ENCODE peak calls at places on chromosomes 4 and X, in ten cellular contexts. A is heart left ventricle, X is body of pancreas, M is A549, R is suprapubic skin, W is right lobe of liver, O is breast epithelium, D is HCT116, Y is IMR-90, Z is gastrocnemius medialis. J is an unnamed sample. For H3K9me3 and H3K4me1, the result is how much of the 10 kb centered on the place peaks cover.

GRCh38 chr4:98745372-98745771 is 87.0 kb upstream of the TSPAN5 start:
- DNase-seq in A (no peak), X (peak), M (no peak), R (no peak), W (peak), O (no peak), D (no peak), Y (peak), Z (no peak), J (no peak)

GRCh38 chr4:169723207-169723606 is 34.5 kb downstream of the HPF1 start:
- DNase-seq in A (no peak), X (peak), M (no peak), R (no peak), W (no peak), O (no peak), D (no peak), Y (no peak), Z (no peak), J (no peak)

GRCh38 chr4:22512306-22512705 is 3.6 kb downstream of the ADGRA3 start:
- DNase-seq in A (no peak), X (no peak), M (no peak), R (no peak), W (no peak), O (no peak), D (no peak), Y (peak), Z (no peak), J (no peak)

GRCh38 chrX:129523076-129524055 is at the start of gene SMARCA1:
- DNase-seq in A (peak), X (peak), M (peak), R (peak), W (peak), O (peak), D (peak), Y (peak), Z (no peak), J (peak)

GRCh38 chr4:139735381-139736256 is 70.0 kb downstream of the MGST2 start:
- DNase-seq in A (peak), X (peak), M (no peak), R (no peak), W (no peak), O (no peak), D (no peak), Y (no peak), Z (no peak), J (peak)

GRCh38 chrX:127577884-127578283 is 474.3 kb downstream of the ACTRT1 start:
- DNase-seq in A (no peak), X (no peak), M (no peak), R (no peak), W (no peak), O (no peak), D (no peak), Y (no peak), Z (no peak), J (no peak)

GRCh38 chrX:51766546-51766945 is 23.3 kb downstream of the GSPT2 start:
- DNase-seq in A (no peak), X (no peak), M (no peak), R (no peak), W (no peak), O (no peak), D (no peak), Y (no peak), Z (no peak), J (no peak)

GRCh38 chr4:94934201-94934600 is 176.4 kb downstream of the BMPR1B start:
- DNase-seq in A (no peak), X (no peak), M (no peak), R (no peak), W (no peak), O (no peak), D (no peak), Y (peak), Z (no peak), J (no peak)

GRCh38 chr4:53987761-53988171 is 76.6 kb downstream of the CHIC2 start:
- DNase-seq in A (no peak), X (no peak), M (no peak), R (no peak), W (no peak), O (no peak), D (peak), Y (peak), Z (no peak), J (no peak)

GRCh38 chrX:13266641-13267420 is 53.0 kb downstream of the ATXN3L start:
- DNase-seq in A (no peak), X (no peak), M (no peak), R (no peak), W (no peak), O (no peak), D (no peak), Y (peak), Z (no peak), J (no peak)

GRCh38 chr4:88411491-88412101 is 32.9 kb downstream of the HERC6 start:
- DNase-seq in A (no peak), X (no peak), M (no peak), R (no peak), W (no peak), O (no peak), D (no peak), Y (no peak), Z (no peak), J (no peak)

GRCh38 chrX:111823068-111823467 is 52.9 kb upstream of the TRPC5OS start:
- DNase-seq in A (no peak), X (peak), M (peak), R (no peak), W (no peak), O (no peak), D (no peak), Y (peak), Z (no peak), J (no peak)

GRCh38 chr4:125191252-125191651 is 123.5 kb upstream of the FAT4 start:
- DNase-seq in A (no peak), X (no peak), M (no peak), R (no peak), W (no peak), O (no peak), D (no peak), Y (peak), Z (no peak), J (no peak)

GRCh38 chr4:3836802-3837601 is 70.8 kb downstream of the ADRA2C start:
- DNase-seq in A (peak), X (no peak), M (no peak), R (no peak), W (no peak), O (no peak), D (peak), Y (no peak), Z (no peak), J (no peak)

GRCh38 chr4:17550549-17550948 is 26.4 kb upstream of the LAP3 start:
- DNase-seq in A (no peak), X (no peak), M (no peak), R (no peak), W (no peak), O (no peak), D (no peak), Y (no peak), Z (no peak), J (no peak)

GRCh38 chr4:169225058-169225751 is 45.6 kb downstream of the SH3RF1 start:
- DNase-seq in A (no peak), X (no peak), M (peak), R (no peak), W (no peak), O (no peak), D (peak), Y (peak), Z (no peak), J (no peak)

GRCh38 chr4:15476396-15476795 is 6.7 kb downstream of the CC2D2A start:
- DNase-seq in A (no peak), X (no peak), M (no peak), R (no peak), W (no peak), O (no peak), D (no peak), Y (no peak), Z (no peak), J (no peak)

DNA sequence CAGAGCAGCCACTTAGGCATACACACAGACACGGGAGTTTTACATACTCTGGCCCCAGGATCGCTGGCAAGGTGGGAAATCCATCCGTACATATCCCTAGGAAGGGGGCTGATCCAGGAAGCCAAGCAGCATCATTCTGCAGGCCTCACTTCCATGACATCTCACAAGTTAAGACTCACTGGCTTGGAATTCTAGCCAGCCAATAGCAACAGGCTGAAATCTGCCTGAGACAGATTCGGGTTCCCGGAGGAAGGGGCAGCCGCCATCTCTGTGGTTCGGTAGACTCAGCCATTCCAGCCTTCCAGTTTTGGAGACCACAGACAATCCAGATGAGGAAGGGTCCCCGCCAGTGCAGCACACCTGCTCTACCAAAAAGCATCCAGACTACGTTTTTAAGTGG is 31.3 kb downstream of the SOWAHB start:
- DNase-seq in A (no peak), X (no peak), M (no peak), R (no peak), W (no peak), O (no peak), D (no peak), Y (peak), Z (no peak), J (no peak)
- TF ChIP-seq POLR2A in A (no peak), X (no peak), M (no peak), R (no peak), W (no peak), O (no peak), D (no peak), Y (no peak), Z (no peak), J (no peak)

GRCh38 chr4:833731-834367 is 7.9 kb upstream of the CPLX1 start:
- DNase-seq in A (no peak), X (no peak), M (no peak), R (no peak), W (no peak), O (no peak), D (no peak), Y (no peak), Z (no peak), J (no peak)

GRCh38 chr4:836781-837301 is 10.9 kb upstream of the CPLX1 start:
- DNase-seq in A (no peak), X (peak), M (no peak), R (no peak), W (no peak), O (no peak), D (no peak), Y (no peak), Z (no peak), J (no peak)

GRCh38 chr4:836003-836511 is 10.1 kb upstream of the CPLX1 start:
- DNase-seq in A (no peak), X (no peak), M (no peak), R (no peak), W (no peak), O (no peak), D (no peak), Y (no peak), Z (no peak), J (no peak)

GRCh38 chr4:834368-835147 is 8.6 kb upstream of the CPLX1 start:
- DNase-seq in A (peak), X (no peak), M (no peak), R (no peak), W (no peak), O (no peak), D (no peak), Y (no peak), Z (no peak), J (no peak)

GRCh38 chr4:835148-836002 is 9.4 kb upstream of the CPLX1 start:
- DNase-seq in A (peak), X (peak), M (no peak), R (no peak), W (no peak), O (no peak), D (no peak), Y (no peak), Z (no peak), J (no peak)
- H3K9me3 ChIP-seq in A (under half), X (under half), M (under half), R (under half), W (under half), O (under half), D (under half), Y (under half), Z (under half), J (under half)

DNA sequence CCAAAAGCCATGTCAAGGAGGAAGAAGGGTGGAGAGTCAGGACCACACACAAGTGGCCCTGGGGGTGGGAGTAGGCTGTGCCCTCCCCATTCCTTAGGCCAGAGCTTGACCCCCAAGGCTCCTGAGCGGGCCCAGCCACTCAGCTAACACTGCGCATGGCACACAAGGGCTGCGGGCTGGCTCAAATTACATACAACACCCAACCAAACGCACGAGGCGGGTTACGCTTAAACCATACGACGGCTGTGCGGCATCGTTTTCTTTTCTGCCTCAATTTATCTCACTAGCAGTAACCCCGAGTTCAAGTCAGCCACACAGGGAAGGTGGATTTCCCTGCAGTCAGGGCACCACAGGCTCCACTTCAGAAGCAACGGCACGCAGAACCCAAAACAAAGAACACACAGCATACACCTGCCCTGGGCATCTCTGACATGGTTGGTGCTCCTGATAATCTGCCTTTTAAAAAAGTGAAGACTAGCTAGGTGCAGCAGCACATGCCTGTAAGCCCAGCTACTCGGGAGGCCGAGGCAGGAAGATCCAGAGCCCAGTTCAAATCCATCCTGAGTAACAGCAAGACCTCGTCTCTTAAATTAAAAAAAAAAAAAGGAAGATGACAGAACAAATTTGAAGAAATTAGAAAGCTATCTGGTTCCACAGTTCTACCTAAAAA is 2.9 kb downstream of the GAK start:
- DNase-seq in A (no peak), X (no peak), M (no peak), R (peak), W (peak), O (no peak), D (no peak), Y (no peak), Z (no peak), J (no peak)
- H3K4me1 ChIP-seq in A (half or more), X (half or more), M (under half), R (half or more), W (under half), O (under half), D (under half), Y (under half), Z (under half), J (under half)

GRCh38 chr4:152679414-152680281 is at the start of gene TMEM154:
- DNase-seq in A (peak), X (peak), M (no peak), R (peak), W (peak), O (peak), D (no peak), Y (peak), Z (peak), J (peak)
- TF ChIP-seq POLR2A in A (peak), X (peak), M (no peak), R (no peak), W (peak), O (no peak), D (no peak), Y (no peak), Z (no peak), J (no peak)

DNA sequence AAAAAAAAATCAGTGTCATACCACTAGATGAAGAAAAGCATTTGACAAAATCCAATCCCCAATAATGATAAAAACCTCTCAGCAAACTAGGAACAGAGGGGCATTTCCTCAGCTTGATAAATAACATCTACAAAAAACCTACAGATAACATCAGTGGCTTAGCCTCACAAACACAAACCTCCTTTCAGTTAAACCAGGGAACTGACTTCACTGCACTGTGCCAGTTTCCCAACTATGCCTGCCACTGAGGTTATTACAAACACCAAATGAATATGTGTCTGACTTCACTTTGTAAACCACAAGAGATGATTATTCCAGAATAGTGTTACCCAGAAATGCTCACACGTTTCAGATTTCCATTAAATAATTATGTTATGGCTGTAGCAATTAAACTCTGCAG is 15.3 kb downstream of the MTMR8 start:
- DNase-seq in A (no peak), X (no peak), M (no peak), R (no peak), W (no peak), O (no peak), D (no peak), Y (no peak), Z (no peak), J (no peak)
- H3K9me3 ChIP-seq in A (half or more), X (under half), M (under half), R (under half), W (under half), O (half or more), D (under half), Y (under half), Z (under half), J (under half)

GRCh38 chr4:38691251-38692008 is 27.4 kb downstream of the KLF3 start:
- DNase-seq in A (no peak), X (no peak), M (no peak), R (no peak), W (no peak), O (no peak), D (no peak), Y (peak), Z (no peak), J (peak)
- H3K4me1 ChIP-seq in A (half or more), X (under half), M (under half), R (half or more), W (under half), O (under half), D (under half), Y (under half), Z (under half), J (under half)